ENCODE peak calls at places on chromosomes 4 and X, in five cellular contexts. K is neuronal stem cell, G is H9, Q is H1, A is trophoblast cell. Y is an unnamed sample.

GRCh38 chr4:89509708-89510269 is 202.2 kb upstream of the GPRIN3 start:
- DNase-seq in Q (no peak), A (no peak), K (no peak), G (no peak), Y (no peak)

GRCh38 chrX:1618689-1619088 is 3.8 kb downstream of the ASMT start:
- DNase-seq in A (no peak), G (peak), K (no peak), Q (peak), Y (no peak)

GRCh38 chr4:2923678-2924173 is 39.5 kb downstream of the NOP14 start:
- DNase-seq in Q (no peak), G (no peak), A (no peak), K (no peak), Y (no peak)

GRCh38 chr4:98816816-98817215 is 112.1 kb downstream of the EIF4E start:
- DNase-seq in Q (no peak), K (no peak), A (no peak), G (no peak), Y (no peak)

GRCh38 chr4:38132140-38132673 is 172.0 kb downstream of the PTTG2 start:
- DNase-seq in Q (no peak), A (peak), K (no peak), G (no peak), Y (peak)

GRCh38 chr4:113435893-113436292 is 325.6 kb downstream of the CAMK2D start:
- DNase-seq in Q (no peak), G (peak), K (no peak), A (no peak), Y (peak)

GRCh38 chr4:155822572-155822971 is 43.5 kb downstream of the ASIC5 start:
- DNase-seq in A (no peak), G (no peak), Q (no peak), K (no peak), Y (peak)

GRCh38 chrX:130097507-130098201 is 12.6 kb downstream of the ELF4 start:
- DNase-seq in A (peak), K (no peak), G (no peak), Q (no peak), Y (no peak)

GRCh38 chrX:134676440-134676839 is 18.2 kb upstream of the PLAC1 start:
- DNase-seq in G (no peak), A (peak), Q (no peak), K (no peak), Y (peak)

GRCh38 chr4:174141876-174142275 is 141.6 kb downstream of the FBXO8 start:
- DNase-seq in Q (no peak), K (no peak), G (no peak), A (no peak), Y (no peak)

GRCh38 chr4:24560770-24561415 is 23.5 kb downstream of the DHX15 start:
- DNase-seq in K (no peak), Q (no peak), G (no peak), A (no peak), Y (no peak)

GRCh38 chrX:104343408-104344129 is 88.8 kb upstream of the ESX1 start:
- DNase-seq in A (peak), G (peak), Q (peak), K (peak), Y (peak)

GRCh38 chr4:6944311-6945051 is 34.9 kb downstream of the TBC1D14 start:
- DNase-seq in A (no peak), G (no peak), K (no peak), Q (no peak), Y (peak)

GRCh38 chr4:185839204-185839712 is 27.3 kb upstream of the SORBS2 start:
- DNase-seq in A (peak), Q (peak), G (peak), K (peak), Y (peak)

GRCh38 chr4:55758570-55758969 is 61.0 kb upstream of the EXOC1L start:
- DNase-seq in G (no peak), Q (no peak), K (no peak), A (no peak), Y (peak)

GRCh38 chrX:55007633-55008032 is 7.5 kb downstream of the APEX2 start:
- DNase-seq in A (no peak), G (no peak), Q (no peak), K (no peak), Y (peak)

GRCh38 chr4:184446132-184446531 is 28.2 kb downstream of the IRF2 start:
- DNase-seq in G (no peak), K (no peak), Q (no peak), A (no peak), Y (no peak)

GRCh38 chr4:161894493-161895167 is 269.2 kb downstream of the FSTL5 start:
- DNase-seq in G (no peak), K (no peak), A (no peak), Q (no peak), Y (no peak)

GRCh38 chrX:22033818-22034217 is 1.7 kb downstream of the PHEX start:
- DNase-seq in Q (no peak), A (no peak), G (no peak), K (no peak), Y (no peak)

GRCh38 chr4:7055990-7056325 is 11.9 kb downstream of the GRPEL1 start:
- DNase-seq in Q (no peak), K (no peak), G (no peak), A (no peak), Y (no peak)

GRCh38 chr4:6153874-6154273 is 46.5 kb downstream of the JAKMIP1 start:
- DNase-seq in A (no peak), G (no peak), Q (no peak), K (no peak), Y (no peak)

GRCh38 chrX:45900751-45901150 is 644.5 kb downstream of the ZNF674 start:
- DNase-seq in K (peak), A (no peak), Q (no peak), G (no peak), Y (peak)
- H2BK12ac ChIP-seq in K (no peak), A (peak), Q (no peak), G (no peak), Y (no peak)

GRCh38 chr4:108272566-108272965 is 103.8 kb upstream of the LEF1 start:
- DNase-seq in K (no peak), Q (no peak), A (no peak), G (no peak), Y (peak)

GRCh38 chr4:108270466-108271450 is 102.0 kb upstream of the LEF1 start:
- DNase-seq in K (no peak), G (no peak), A (no peak), Q (no peak), Y (peak)

GRCh38 chr4:108272046-108272445 is 103.3 kb upstream of the LEF1 start:
- DNase-seq in G (no peak), K (no peak), Q (no peak), A (no peak), Y (peak)

GRCh38 chr4:108280072-108280471 is 111.3 kb upstream of the LEF1 start:
- DNase-seq in Q (no peak), K (no peak), A (no peak), G (no peak), Y (no peak)

GRCh38 chr4:108276690-108277089 is 108.0 kb upstream of the LEF1 start:
- DNase-seq in K (no peak), G (no peak), Q (no peak), A (no peak), Y (no peak)
- H2BK12ac ChIP-seq in K (no peak), G (no peak), Q (no peak), A (no peak), Y (peak)

DNA sequence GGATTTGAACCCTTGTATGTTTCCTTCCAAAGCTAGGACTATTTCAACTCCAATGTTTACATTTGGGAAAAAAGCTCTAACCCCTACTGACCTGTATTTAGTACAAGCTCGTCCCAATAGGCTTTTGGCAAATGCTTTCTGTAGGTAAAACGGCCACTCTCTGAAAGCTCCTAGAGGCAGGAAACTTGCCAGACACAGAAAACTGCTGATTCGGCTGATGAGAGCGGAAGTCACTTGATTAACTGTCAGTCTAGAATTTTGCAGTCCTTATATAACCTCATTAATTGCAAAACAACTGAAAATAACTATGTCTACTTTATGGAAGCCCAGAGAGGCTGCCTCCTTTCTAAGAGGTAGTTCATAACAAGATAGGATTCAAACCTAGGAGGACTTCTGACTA is 108.1 kb downstream of the TSPAN7 start:
- DNase-seq in A (no peak), Q (no peak), G (no peak), K (no peak), Y (peak)
- H2BK12ac ChIP-seq in A (no peak), Q (no peak), G (no peak), K (no peak), Y (no peak)

DNA sequence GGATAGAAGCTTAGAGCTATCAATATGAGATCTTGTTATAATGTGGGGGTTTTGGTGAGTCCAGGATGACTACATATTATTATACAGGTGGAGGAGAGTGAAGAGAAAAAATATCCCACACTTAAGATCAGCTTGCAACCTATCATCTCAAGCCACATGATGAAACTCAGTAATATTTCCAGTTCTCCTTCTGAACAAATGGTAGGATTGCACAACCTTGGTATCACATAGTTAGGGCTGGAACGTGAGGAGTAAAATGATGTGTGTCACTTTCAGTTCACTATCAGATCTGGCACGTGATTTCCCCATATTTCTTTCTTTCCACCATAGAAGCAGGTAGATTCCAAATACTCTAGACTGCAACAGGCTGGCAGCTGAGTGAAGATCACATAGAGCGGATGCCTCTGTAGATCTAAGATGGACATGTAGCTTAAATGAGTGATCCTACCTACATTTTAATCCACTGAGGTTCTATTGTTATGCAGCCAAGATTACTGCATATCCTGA is 150.6 kb upstream of the ANKRD50 start:
- DNase-seq in Q (no peak), G (no peak), K (no peak), A (peak), Y (no peak)
- H2BK12ac ChIP-seq in Q (no peak), G (no peak), K (no peak), A (no peak), Y (no peak)

GRCh38 chr4:138047290-138047689 is 194.9 kb downstream of the SLC7A11 start:
- DNase-seq in Q (no peak), A (no peak), G (no peak), K (no peak), Y (no peak)
- H2BK12ac ChIP-seq in Q (peak), A (peak), G (no peak), K (no peak), Y (no peak)

Y was measured in mesenchymal stem cell.